ENCODE peak calls at places on chromosomes 4 and X, in seven cellular contexts. M is tibial nerve, Z is transverse colon, O is hepatocyte, W is psoas muscle, K is A673, I is ascending aorta. C is an unnamed sample.

GRCh38 chr4:67746797-67747495 is 7.2 kb downstream of the GNRHR start:
- DNase-seq in M (no peak), Z (no peak), O (peak; percentile 52), W (no peak), K (peak; percentile 31), I (no peak), C (no peak)

GRCh38 chr4:6844986-6845385 is 62.5 kb downstream of the KIAA0232 start:
- DNase-seq in M (no peak), Z (no peak), O (no peak), W (no peak), K (no peak), I (no peak), C (no peak)

GRCh38 chr4:105633241-105633640 is 75.2 kb downstream of the INTS12 start:
- DNase-seq in M (no peak), Z (no peak), O (no peak), W (no peak), K (no peak), I (no peak), C (no peak)

GRCh38 chr4:73259552-73260140 is 1.0 kb upstream of the ANKRD17 start:
- DNase-seq in M (no peak), Z (no peak), O (peak; percentile 38), W (no peak), K (no peak), I (no peak), C (no peak)

GRCh38 chrX:74251006-74251930 is 52.7 kb upstream of the ZCCHC13 start:
- DNase-seq in M (no peak), Z (peak; percentile 15), O (peak; percentile 55), W (no peak), K (peak; percentile 27), I (no peak), C (no peak)

GRCh38 chr4:41731569-41731968 is 17.0 kb downstream of the PHOX2B start:
- DNase-seq in M (no peak), Z (no peak), O (no peak), W (no peak), K (no peak), I (no peak), C (no peak)

GRCh38 chr4:72418458-72418857 is 150.6 kb downstream of the ADAMTS3 start:
- DNase-seq in M (no peak), Z (no peak), O (peak; percentile 40), W (peak; percentile 19), K (peak; percentile 86), I (no peak), C (no peak)

GRCh38 chrX:72105436-72105835 is 26.3 kb downstream of the RTL5 start:
- DNase-seq in M (no peak), Z (no peak), O (no peak), W (no peak), K (no peak), I (no peak), C (no peak)

GRCh38 chrX:106139048-106139447 is 29.1 kb upstream of the PWWP3B start:
- DNase-seq in M (no peak), Z (no peak), O (no peak), W (no peak), K (no peak), I (no peak), C (no peak)

GRCh38 chr4:150367326-150367725 is 214.6 kb upstream of the MAB21L2 start:
- DNase-seq in M (no peak), Z (no peak), O (no peak), W (no peak), K (peak; percentile 19), I (no peak), C (no peak)

GRCh38 chrX:32447640-32448039 is 763.7 kb downstream of the DMD start:
- DNase-seq in M (no peak), Z (no peak), O (no peak), W (no peak), K (no peak), I (no peak), C (no peak)

GRCh38 chr4:3870567-3870962 is 104.4 kb downstream of the ADRA2C start:
- DNase-seq in M (peak; percentile 4), Z (no peak), O (no peak), W (no peak), K (no peak), I (no peak), C (peak; percentile 20)

GRCh38 chr4:4406455-4407298 is 19.8 kb downstream of the NSG1 start:
- DNase-seq in M (no peak), Z (no peak), O (no peak), W (no peak), K (no peak), I (no peak), C (no peak)

GRCh38 chr4:23368081-23368697 is 521.7 kb downstream of the PPARGC1A start:
- DNase-seq in M (no peak), Z (peak; percentile 44), O (peak; percentile 55), W (peak; percentile 25), K (no peak), I (no peak), C (no peak)

GRCh38 chr4:16967722-16968121 is 69.3 kb upstream of the LDB2 start:
- DNase-seq in M (peak; percentile 51), Z (peak; percentile 23), O (no peak), W (peak; percentile 34), K (no peak), I (no peak), C (no peak)

GRCh38 chr4:56821394-56822263 is at the start of gene SPINK2:
- DNase-seq in M (no peak), Z (peak; percentile 63), O (peak; percentile 74), W (no peak), K (peak; percentile 7), I (no peak), C (peak; percentile 54)

GRCh38 chr4:159131564-159131963 is 28.7 kb downstream of the RAPGEF2 start:
- DNase-seq in M (no peak), Z (no peak), O (no peak), W (no peak), K (no peak), I (no peak), C (no peak)

DNA sequence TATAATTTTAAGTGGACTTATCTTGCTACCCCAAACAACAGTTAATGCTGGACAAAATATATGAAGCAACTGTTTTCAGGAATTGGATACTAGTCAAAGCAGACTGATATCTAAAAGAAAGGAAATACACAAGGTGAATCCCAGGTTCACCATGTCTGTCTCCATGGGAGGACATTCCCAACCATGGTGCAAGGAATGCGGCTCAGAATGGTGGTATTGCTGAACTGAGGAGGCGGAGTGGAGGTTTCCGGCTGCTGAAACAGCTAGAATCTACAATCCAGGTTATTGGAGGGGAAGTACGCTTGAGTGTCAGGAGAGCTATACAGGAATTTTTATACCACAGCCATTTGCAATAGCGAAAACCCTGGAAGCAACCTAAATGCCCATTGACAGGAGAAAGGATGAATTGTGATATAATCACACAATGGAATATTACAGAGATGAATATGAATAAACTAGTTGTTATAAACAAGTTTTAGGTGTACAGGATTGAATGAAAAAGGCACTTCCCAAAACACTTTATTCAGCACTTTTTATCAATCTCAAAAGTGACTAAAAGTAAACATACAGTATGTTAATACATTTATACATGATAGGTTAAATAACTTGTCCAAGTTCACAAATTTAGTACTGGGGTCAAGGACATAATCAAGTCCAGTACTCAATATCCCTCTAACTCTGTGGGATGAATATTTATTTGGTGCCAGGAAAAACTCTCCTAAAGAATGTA is 9.0 kb downstream of the HMGB2 start:
- DNase-seq in M (no peak), Z (no peak), O (no peak), W (no peak), K (no peak), I (no peak), C (no peak)
- H3K27ac ChIP-seq in M (no peak overlapping the region), Z (no peak overlapping the region), O (no peak overlapping the region), W (no peak overlapping the region), K (peak overlapping the region; percentile 22), I (no peak overlapping the region), C (no peak overlapping the region)

DNA sequence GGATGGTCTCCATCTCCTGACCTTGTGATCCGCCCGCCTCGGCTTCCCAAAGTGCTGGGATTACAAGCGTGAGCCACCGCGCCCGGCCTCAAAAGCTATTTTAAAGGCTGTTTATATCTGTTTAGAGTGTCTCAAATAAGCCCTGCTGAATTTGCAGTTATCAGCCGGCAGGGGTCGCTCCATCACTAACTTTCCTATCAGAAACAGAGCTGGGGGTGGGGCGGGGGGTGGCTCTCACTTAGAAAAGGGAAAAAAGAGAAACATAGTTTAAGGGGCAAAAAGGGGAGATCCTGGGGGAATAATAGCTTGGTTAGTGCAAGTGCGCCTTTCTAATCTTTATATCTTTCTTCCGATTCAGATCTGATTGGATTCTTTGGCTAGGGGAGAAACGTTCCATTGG is 450.7 kb downstream of the UBE2NL start:
- DNase-seq in M (no peak), Z (no peak), O (no peak), W (no peak), K (peak; percentile 3), I (no peak), C (no peak)
- TF ChIP-seq CTCF in M (no peak), Z (no peak), O (peak; percentile 4), W (no peak), K (peak; percentile 22), I (no peak), C (no peak)

DNA sequence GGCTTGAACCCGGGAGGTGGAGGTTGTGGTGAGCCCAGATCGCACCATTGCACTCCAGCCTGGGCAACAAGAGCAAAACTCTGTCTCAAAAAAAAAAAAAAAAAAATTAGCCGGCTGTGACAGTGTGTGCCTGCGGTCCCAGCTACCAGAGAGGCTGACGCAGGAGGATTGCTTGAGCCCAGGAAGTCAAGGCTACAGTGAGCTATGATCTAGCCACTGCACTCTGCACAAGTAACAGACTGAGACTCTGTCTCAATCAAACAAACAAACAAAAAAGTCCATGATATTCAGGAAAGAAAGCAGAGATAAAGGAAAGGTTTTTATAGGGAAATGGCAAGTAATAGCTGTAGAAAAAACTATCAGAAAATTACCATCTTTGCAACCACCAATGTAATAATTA is 2.1 kb upstream of the LAGE3 start:
- DNase-seq in M (no peak), Z (no peak), O (no peak), W (no peak), K (no peak), I (no peak), C (no peak)
- H3K4me1 ChIP-seq in M (peaks cover 5% of the 10 kb centered on the region), Z (peaks cover 5% of the 10 kb centered on the region), O (no peaks in the 10 kb centered on the region), W (peaks cover 10% of the 10 kb centered on the region), K (peaks cover 5% of the 10 kb centered on the region), I (no peaks in the 10 kb centered on the region), C (peaks cover 15% of the 10 kb centered on the region)

GRCh38 chr4:10035130-10035529 is 13.8 kb upstream of the SLC2A9 start:
- DNase-seq in M (no peak), Z (no peak), O (no peak), W (no peak), K (no peak), I (no peak), C (no peak)
- H3K27ac ChIP-seq in M (no peak overlapping the region), Z (no peak overlapping the region), O (no peak overlapping the region), W (no peak overlapping the region), K (no peak overlapping the region), I (no peak overlapping the region), C (no peak overlapping the region)

DNA sequence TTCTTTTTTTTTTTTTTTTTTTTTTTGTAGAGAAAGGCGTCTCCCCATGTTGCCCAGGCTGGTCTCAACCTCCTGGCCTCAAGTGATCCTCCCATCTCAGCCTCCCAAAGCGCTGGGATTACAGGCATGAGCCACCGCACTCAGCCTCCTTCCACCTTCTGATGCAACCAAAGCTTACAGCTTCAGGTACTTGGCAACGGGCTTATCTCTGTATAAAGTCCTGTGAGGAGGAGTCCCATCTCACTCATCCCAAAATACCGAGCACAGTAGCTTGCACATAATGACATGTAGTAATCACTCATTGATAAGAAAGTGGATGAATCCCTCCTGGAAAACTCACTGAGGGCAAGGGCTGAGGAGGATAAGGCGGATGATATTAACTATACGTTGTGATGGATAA is 19.1 kb downstream of the IRF2 start:
- DNase-seq in M (no peak), Z (no peak), O (no peak), W (no peak), K (no peak), I (no peak), C (no peak)
- TF ChIP-seq CTCF in M (no peak), Z (no peak), O (no peak), W (no peak), K (no peak), I (no peak), C (no peak)

GRCh38 chrX:10118530-10118929 is 38.2 kb upstream of the CLCN4 start:
- DNase-seq in M (no peak), Z (no peak), O (no peak), W (no peak), K (no peak), I (no peak), C (no peak)
- H3K4me1 ChIP-seq in M (no peaks in the 10 kb centered on the region), Z (no peaks in the 10 kb centered on the region), O (no peaks in the 10 kb centered on the region), W (no peaks in the 10 kb centered on the region), K (no peaks in the 10 kb centered on the region), I (peaks cover 2% of the 10 kb centered on the region), C (peaks cover 24% of the 10 kb centered on the region)

C was measured in lower lobe of right lung.